ENCODE peak calls at places on chromosomes 16 and 17, in seven cellular contexts. X, Q, S, T, J, O and E are unnamed samples.

GRCh38 chr17:17940451-17940911 is 31.7 kb downstream of the TOM1L2 start:
- DNase-seq in X (no peak), Q (no peak), S (no peak), T (no peak), J (no peak), O (no peak), E (no peak)

GRCh38 chr17:10357768-10358167 is 15.0 kb downstream of the MYH13 start:
- DNase-seq in X (no peak), Q (no peak), S (no peak), T (no peak), J (no peak), O (peak), E (no peak)

GRCh38 chr17:29616300-29617048 is 6.2 kb downstream of the CORO6 start:
- DNase-seq in X (no peak), Q (no peak), S (no peak), T (no peak), J (no peak), O (no peak), E (no peak)

GRCh38 chr17:80913928-80914821 is 77.5 kb upstream of the CHMP6 start:
- DNase-seq in X (no peak), Q (no peak), S (no peak), T (no peak), J (no peak), O (no peak), E (no peak)

GRCh38 chr17:9924735-9925191 is 19.7 kb upstream of the RCVRN start:
- DNase-seq in X (no peak), Q (no peak), S (no peak), T (peak), J (no peak), O (peak), E (no peak)

GRCh38 chr17:73307130-73307529 is 4.7 kb downstream of the CDC42EP4 start:
- DNase-seq in X (peak), Q (peak), S (no peak), T (no peak), J (no peak), O (no peak), E (no peak)

GRCh38 chr17:64262422-64263260 is at the start of gene TEX2:
- DNase-seq in X (peak), Q (peak), S (peak), T (peak), J (peak), O (peak), E (peak)

GRCh38 chr16:21560462-21560861 is 38.9 kb upstream of the METTL9 start:
- DNase-seq in X (peak), Q (peak), S (no peak), T (no peak), J (no peak), O (no peak), E (peak)

GRCh38 chr17:9900744-9901143 is 4.3 kb downstream of the RCVRN start:
- DNase-seq in X (no peak), Q (no peak), S (no peak), T (no peak), J (no peak), O (no peak), E (peak)

GRCh38 chr16:22784690-22785214 is 29.2 kb upstream of the HS3ST2 start:
- DNase-seq in X (no peak), Q (no peak), S (no peak), T (no peak), J (no peak), O (no peak), E (no peak)

GRCh38 chr17:63834431-63835166 is 7.1 kb upstream of the FTSJ3 start:
- DNase-seq in X (peak), Q (no peak), S (no peak), T (peak), J (no peak), O (peak), E (no peak)

DNA sequence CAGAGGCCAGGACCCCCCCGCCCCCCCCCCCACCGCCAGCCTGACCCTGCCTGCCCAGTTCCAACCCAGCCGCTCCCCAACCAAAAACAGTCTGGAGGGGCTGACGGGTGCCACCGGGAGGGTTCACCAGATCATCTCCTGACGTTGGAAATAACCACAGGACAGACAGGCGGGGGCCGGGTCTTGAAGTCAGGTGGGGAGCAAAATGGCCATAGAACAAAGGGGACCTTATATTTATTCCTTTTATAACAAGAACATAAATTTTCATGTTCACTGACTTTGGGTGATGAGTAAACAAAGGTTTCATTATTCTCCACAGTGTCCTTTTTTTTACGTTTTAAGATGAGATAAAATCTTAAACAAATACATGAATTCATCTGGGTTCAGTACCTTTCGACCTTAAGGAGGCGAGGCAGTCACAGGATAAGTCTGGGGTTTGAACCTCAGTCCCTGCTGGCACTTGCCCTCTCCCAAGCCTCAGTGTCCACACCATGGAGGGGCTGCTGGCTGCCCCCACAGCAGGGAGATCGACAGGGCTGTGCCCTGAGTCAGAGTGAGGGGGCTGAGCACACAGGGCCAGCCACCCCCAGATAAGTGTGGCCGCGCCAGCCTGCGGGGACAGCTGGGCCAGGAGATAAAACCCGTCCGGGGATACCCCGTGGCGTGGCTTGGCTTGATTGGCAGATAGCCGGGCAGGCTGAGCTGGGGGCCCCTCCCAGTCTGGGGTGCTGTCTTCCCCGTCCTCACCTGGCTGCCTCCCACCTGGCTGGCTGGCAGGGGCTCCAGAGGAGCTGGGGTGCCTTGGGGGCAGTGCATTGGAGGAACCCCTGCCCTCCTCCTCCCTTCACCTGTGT is 15.0 kb downstream of the SLC7A5 start:
- DNase-seq in X (no peak), Q (peak), S (no peak), T (peak), J (no peak), O (no peak), E (no peak)
- TF ChIP-seq EP300 in X (no peak), Q (no peak), S (no peak), T (no peak), J (no peak), O (peak), E (no peak)

GRCh38 chr16:47806309-47806847 is 345.2 kb downstream of the PHKB start:
- DNase-seq in X (no peak), Q (no peak), S (no peak), T (no peak), J (no peak), O (no peak), E (no peak)
- H3K27ac ChIP-seq in X (no peak), Q (no peak), S (no peak), T (no peak), J (no peak), O (no peak), E (no peak)

DNA sequence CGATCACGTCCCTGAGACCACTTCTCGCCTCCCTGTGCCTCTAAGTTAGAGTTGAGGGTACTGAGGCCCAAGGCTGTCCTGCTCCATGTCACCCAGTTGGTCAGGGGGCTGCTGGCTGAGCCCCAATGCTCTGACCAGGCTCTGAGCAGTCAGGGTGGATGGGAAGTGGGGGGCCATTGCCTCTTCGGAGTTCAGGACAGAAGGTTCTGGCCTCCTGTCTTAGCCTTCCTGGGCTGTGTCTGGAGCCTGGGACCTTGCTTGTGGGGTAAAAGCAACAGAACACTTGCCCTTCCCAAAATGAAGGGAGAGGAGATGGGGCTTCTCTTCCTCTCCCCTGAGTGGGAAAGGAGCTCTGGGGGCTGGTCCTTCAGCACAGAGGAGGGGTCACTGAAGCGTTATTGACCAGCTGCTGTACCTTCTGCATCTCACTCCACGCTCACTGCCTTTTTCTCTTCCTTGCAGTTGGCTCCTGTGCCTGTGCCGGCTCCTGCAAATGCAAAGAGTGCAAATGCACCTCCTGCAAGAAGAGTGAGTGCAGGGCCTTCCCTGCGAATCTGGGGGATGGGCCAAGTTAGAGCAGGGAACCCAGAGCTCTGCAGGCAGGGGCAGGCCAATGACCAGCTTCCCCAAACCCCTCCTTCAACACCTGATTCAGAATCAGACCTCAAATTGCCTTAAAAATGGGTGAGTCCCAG is 580 bp downstream of the MT1X start:
- DNase-seq in X (no peak), Q (peak), S (no peak), T (no peak), J (peak), O (no peak), E (no peak)
- TF ChIP-seq POLR2A in X (no peak), Q (no peak), S (no peak), T (no peak), J (no peak), O (no peak), E (no peak)

DNA sequence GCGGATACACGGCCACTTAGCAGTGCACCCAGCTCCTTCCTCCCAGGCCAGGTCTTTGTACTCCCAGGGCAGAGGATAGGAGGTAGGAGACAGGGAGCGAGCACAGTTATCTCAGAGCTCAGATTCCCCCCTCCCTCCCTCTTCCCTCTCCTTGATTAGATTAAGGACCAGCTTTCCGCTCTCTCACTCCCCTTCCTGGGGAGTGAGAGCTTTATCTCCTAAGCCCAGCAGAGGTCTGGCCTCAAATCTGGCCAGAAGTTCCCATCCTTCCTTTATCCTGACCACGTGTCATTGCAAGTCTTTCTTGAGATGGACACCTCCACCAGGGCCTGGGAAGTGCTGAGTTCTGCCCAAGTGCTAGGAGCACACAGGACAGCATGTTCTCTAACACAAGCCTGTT is 5.1 kb downstream of the ARL4D start:
- DNase-seq in X (no peak), Q (no peak), S (no peak), T (no peak), J (no peak), O (no peak), E (no peak)
- TF ChIP-seq EP300 in X (no peak), Q (no peak), S (no peak), T (no peak), J (no peak), O (no peak), E (no peak)

GRCh38 chr17:78263063-78263735 is 31.8 kb downstream of the TMEM235 start:
- DNase-seq in X (peak), Q (peak), S (no peak), T (peak), J (no peak), O (no peak), E (no peak)
- H3K27ac ChIP-seq in X (peak), Q (peak), S (no peak), T (no peak), J (no peak), O (no peak), E (peak)

GRCh38 chr17:1485748-1486376 is 6.6 kb downstream of the MYO1C start:
- DNase-seq in X (peak), Q (peak), S (no peak), T (no peak), J (peak), O (peak), E (no peak)
- TF ChIP-seq POLR2A in X (no peak), Q (peak), S (peak), T (peak), J (peak), O (peak), E (no peak)

DNA sequence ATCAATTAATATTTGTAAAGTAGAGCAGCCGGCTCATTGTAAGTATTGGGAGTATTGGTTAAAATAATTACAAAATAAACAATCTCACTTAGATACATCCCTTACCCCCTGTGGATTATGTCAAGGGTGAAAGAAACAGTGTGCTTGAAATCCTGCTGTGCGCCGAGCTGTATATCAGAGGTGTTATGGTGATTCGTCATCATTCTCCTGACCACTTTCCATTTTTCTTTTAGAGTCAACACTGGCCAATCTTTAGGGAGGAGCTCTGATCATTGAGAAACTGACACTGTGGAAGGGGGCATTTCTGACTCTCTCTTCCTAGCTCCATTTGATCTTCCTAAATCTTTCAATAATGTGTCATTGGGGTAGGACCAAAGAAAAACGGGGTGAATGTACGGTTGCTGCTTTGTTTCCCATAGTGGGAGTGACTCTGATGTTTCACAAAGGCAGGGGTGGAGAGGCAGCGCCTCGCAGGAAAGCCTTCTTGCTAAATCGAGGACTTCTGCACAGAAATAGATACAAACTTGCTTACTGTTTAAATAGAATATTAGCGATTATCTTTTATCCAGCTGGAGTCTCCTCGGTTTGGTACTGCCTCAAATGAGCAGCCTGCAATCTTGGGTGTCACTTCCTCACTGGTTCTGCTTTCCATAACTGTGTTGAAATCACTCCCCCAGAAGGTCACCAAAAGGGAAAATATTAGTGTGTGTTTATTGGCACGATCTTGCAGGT is 123.5 kb downstream of the PRKCB start:
- DNase-seq in X (no peak), Q (no peak), S (no peak), T (no peak), J (no peak), O (no peak), E (no peak)
- TF ChIP-seq EP300 in X (no peak), Q (no peak), S (no peak), T (no peak), J (no peak), O (no peak), E (no peak)

GRCh38 chr17:77881545-77881944 is 77.0 kb upstream of the TNRC6C start:
- DNase-seq in X (peak), Q (peak), S (peak), T (no peak), J (no peak), O (no peak), E (peak)

GRCh38 chr17:77882040-77882439 is 76.5 kb upstream of the TNRC6C start:
- DNase-seq in X (no peak), Q (no peak), S (no peak), T (no peak), J (no peak), O (no peak), E (no peak)

GRCh38 chr17:77883213-77883650 is 75.3 kb upstream of the TNRC6C start:
- DNase-seq in X (no peak), Q (no peak), S (no peak), T (no peak), J (no peak), O (no peak), E (no peak)

GRCh38 chr17:77884019-77884418 is 74.5 kb upstream of the TNRC6C start:
- DNase-seq in X (no peak), Q (no peak), S (no peak), T (no peak), J (no peak), O (no peak), E (no peak)

GRCh38 chr17:77882481-77883212 is 75.9 kb upstream of the TNRC6C start:
- DNase-seq in X (peak), Q (peak), S (no peak), T (peak), J (no peak), O (no peak), E (no peak)
- H3K27ac ChIP-seq in X (peak), Q (peak), S (peak), T (no peak), J (no peak), O (no peak), E (no peak)

GRCh38 chr16:19555938-19556778 is 655 bp downstream of the VPS35L start:
- DNase-seq in X (no peak), Q (peak), S (no peak), T (no peak), J (no peak), O (peak), E (no peak)
- TF ChIP-seq POLR2A in X (no peak), Q (no peak), S (no peak), T (no peak), J (no peak), O (no peak), E (no peak)